ENCODE peak calls at places on chromosome 10, in six cellular contexts. A is keratinocyte; P is substantia nigra; R is activated CD4-positive, CD25-positive, alpha-beta regulatory T cell treated with anti-CD3 and anti-CD28 coated beads, Interleukin-2, amount 50 U/mL, for 72 hours; Q is NCI-H1105 treated with DMSO at 0.1 percent for 48 hours; H is ovary. N is an unnamed sample.

GRCh38 chr10:46254007-46254383 is 32.8 kb upstream of the ANTXRL start:
- DNase-seq in A (no peak), P (no peak), R (no peak), Q (no peak), H (no peak), N (no peak)

GRCh38 chr10:88149906-88150305 is 286.5 kb downstream of the PTEN start:
- DNase-seq in A (no peak), P (no peak), R (no peak), Q (no peak), H (no peak), N (no peak)

GRCh38 chr10:133318494-133319127 is 9.9 kb downstream of the ZNF511 start:
- DNase-seq in A (no peak), P (no peak), R (peak), Q (peak), H (peak), N (peak)

GRCh38 chr10:49837096-49837495 is 75.0 kb upstream of the OGDHL start:
- DNase-seq in A (no peak), P (no peak), R (no peak), Q (no peak), H (no peak), N (peak)

GRCh38 chr10:100872034-100872791 is 40.5 kb upstream of the SLF2 start:
- DNase-seq in A (no peak), P (no peak), R (peak), Q (peak), H (no peak), N (peak)

GRCh38 chr10:97822261-97822687 is 27.4 kb upstream of the GOLGA7B start:
- DNase-seq in A (no peak), P (no peak), R (no peak), Q (no peak), H (no peak), N (peak)

GRCh38 chr10:110751845-110752244 is 107.7 kb downstream of the RBM20 start:
- DNase-seq in A (no peak), P (no peak), R (no peak), Q (no peak), H (no peak), N (no peak)

GRCh38 chr10:128897414-128897928 is 569.6 kb upstream of the MGMT start:
- DNase-seq in A (no peak), P (no peak), R (no peak), Q (no peak), H (no peak), N (no peak)

GRCh38 chr10:131274133-131274880 is 37.2 kb downstream of the TCERG1L start:
- DNase-seq in A (no peak), P (no peak), R (no peak), Q (no peak), H (no peak), N (no peak)

GRCh38 chr10:5629789-5630436 is 36.5 kb downstream of the ASB13 start:
- DNase-seq in A (no peak), P (peak), R (peak), Q (peak), H (peak), N (peak)

GRCh38 chr10:49165940-49166803 is 22.0 kb downstream of the TMEM273 start:
- DNase-seq in A (no peak), P (no peak), R (no peak), Q (no peak), H (no peak), N (no peak)

GRCh38 chr10:114758331-114758730 is 63.2 kb upstream of the FHIP2A start:
- DNase-seq in A (no peak), P (no peak), R (no peak), Q (no peak), H (no peak), N (no peak)

GRCh38 chr10:112115781-112116385 is 67.7 kb downstream of the GPAM start:
- DNase-seq in A (no peak), P (no peak), R (no peak), Q (peak), H (no peak), N (peak)

GRCh38 chr10:115402690-115403089 is 309.5 kb downstream of the ATRNL1 start:
- DNase-seq in A (no peak), P (no peak), R (no peak), Q (no peak), H (no peak), N (no peak)

GRCh38 chr10:97937928-97938327 is 88.3 kb downstream of the GOLGA7B start:
- DNase-seq in A (no peak), P (no peak), R (no peak), Q (no peak), H (no peak), N (no peak)

GRCh38 chr10:118116555-118117311 is 70.0 kb upstream of the RAB11FIP2 start:
- DNase-seq in A (no peak), P (no peak), R (no peak), Q (peak), H (peak), N (no peak)

GRCh38 chr10:47269294-47269693 is 30.7 kb upstream of the GDF10 start:
- DNase-seq in A (no peak), P (no peak), R (no peak), Q (no peak), H (no peak), N (peak)

GRCh38 chr10:72009430-72010081 is 45.4 kb downstream of the CHST3 start:
- DNase-seq in A (peak), P (peak), R (no peak), Q (no peak), H (peak), N (no peak)

GRCh38 chr10:99532687-99533495 is at the start of gene NKX2-3:
- DNase-seq in A (no peak), P (no peak), R (peak), Q (no peak), H (no peak), N (peak)

N was measured in DMS53.